ENCODE peak calls at places on chromosomes 16 and 17, in seven cellular contexts. W, J, M, V, T, Q and K are unnamed samples.

GRCh38 chr16:86151372-86151950 is 252.5 kb downstream of the IRF8 start:
- DNase-seq in M (no peak), Q (no peak), T (no peak), W (no peak), J (no peak), V (no peak), K (no peak)

GRCh38 chr17:72351365-72351764 is 230.5 kb downstream of the SOX9 start:
- DNase-seq in M (no peak), W (no peak), T (no peak), V (no peak), Q (no peak), J (no peak), K (no peak)

GRCh38 chr17:81867123-81867951 is 3.8 kb downstream of the ARHGDIA start:
- DNase-seq in T (no peak), W (peak), Q (peak), J (no peak), V (no peak), M (no peak), K (peak)

GRCh38 chr17:4501295-4501949 is 2.7 kb downstream of the SPNS2 start:
- DNase-seq in Q (no peak), W (no peak), V (no peak), M (no peak), J (no peak), T (no peak), K (no peak)

GRCh38 chr17:76920364-76921139 is 52.3 kb downstream of the MGAT5B start:
- DNase-seq in V (no peak), J (no peak), W (no peak), Q (peak), M (no peak), T (no peak), K (no peak)

GRCh38 chr16:21264226-21265036 is 13.7 kb downstream of the CRYM start:
- DNase-seq in W (no peak), V (no peak), Q (peak), T (no peak), J (no peak), M (no peak), K (no peak)

GRCh38 chr17:40547785-40548478 is 17.3 kb downstream of the CCR7 start:
- DNase-seq in Q (no peak), J (no peak), T (no peak), M (no peak), W (no peak), V (no peak), K (no peak)

GRCh38 chr16:56625943-56626654 is 518 bp downstream of the MT1E start:
- DNase-seq in M (no peak), V (no peak), T (no peak), W (no peak), J (no peak), Q (peak), K (peak)

GRCh38 chr17:38465420-38466345 is 37.4 kb downstream of the ARHGAP23 start:
- DNase-seq in V (no peak), Q (peak), T (no peak), J (no peak), W (peak), M (no peak), K (peak)

GRCh38 chr17:76894842-76895241 is 26.6 kb downstream of the MGAT5B start:
- DNase-seq in J (no peak), T (no peak), Q (no peak), W (no peak), V (no peak), M (no peak), K (no peak)

GRCh38 chr17:7551396-7551795 is 2.5 kb downstream of the TNFSF12 start:
- DNase-seq in V (no peak), Q (no peak), J (no peak), M (no peak), T (no peak), W (no peak), K (no peak)

GRCh38 chr16:27242868-27243590 is 25.5 kb downstream of the NSMCE1 start:
- DNase-seq in Q (peak), V (no peak), W (peak), T (no peak), J (no peak), M (no peak), K (no peak)

GRCh38 chr17:76161619-76162222 is 20.7 kb upstream of the FOXJ1 start:
- DNase-seq in Q (no peak), M (no peak), J (no peak), T (no peak), W (no peak), V (no peak), K (no peak)

GRCh38 chr16:87951550-87952538 is 610 bp downstream of the BANP start:
- DNase-seq in Q (peak), W (no peak), V (no peak), M (no peak), J (no peak), T (no peak), K (no peak)

GRCh38 chr16:69494993-69495392 is 70.6 kb downstream of the CYB5B start:
- DNase-seq in T (peak), M (no peak), W (no peak), J (no peak), V (no peak), Q (no peak), K (no peak)

GRCh38 chr17:40346768-40347154 is 17.8 kb downstream of the GJD3 start:
- DNase-seq in V (no peak), M (no peak), T (no peak), Q (no peak), W (no peak), J (no peak), K (no peak)